ENCODE peak calls at places on chromosome 17, in four cellular contexts. K is pancreas, A is A549, L is gastroesophageal sphincter. O is an unnamed sample.

GRCh38 chr17:61007980-61008379 is 330.3 kb downstream of the BCAS3 start:
- ATAC-seq in K (no peak), A (no peak), L (no peak), O (no peak)

GRCh38 chr17:27429666-27430382 is 26.4 kb upstream of the KSR1 start:
- ATAC-seq in K (no peak), A (no peak), L (no peak), O (no peak)

GRCh38 chr17:37598145-37598544 is 11.1 kb downstream of the SYNRG start:
- ATAC-seq in K (no peak), A (no peak), L (no peak), O (no peak)

GRCh38 chr17:2419526-2419925 is 18.7 kb upstream of the MNT start:
- ATAC-seq in K (no peak), A (no peak), L (no peak), O (no peak)

GRCh38 chr17:35930211-35931065 is at the start of gene RDM1:
- ATAC-seq in K (peak), A (peak), L (no peak), O (peak)

GRCh38 chr17:3976675-3977171 is 12.5 kb upstream of the ATP2A3 start:
- ATAC-seq in K (peak), A (no peak), L (peak), O (no peak)

GRCh38 chr17:15309793-15310192 is 31.6 kb downstream of the TEKT3 start:
- ATAC-seq in K (no peak), A (no peak), L (no peak), O (no peak)

GRCh38 chr17:72294487-72294893 is 173.7 kb downstream of the SOX9 start:
- ATAC-seq in K (no peak), A (no peak), L (no peak), O (no peak)

GRCh38 chr17:55068862-55069771 is 100.6 kb downstream of the STXBP4 start:
- ATAC-seq in K (no peak), A (no peak), L (no peak), O (no peak)

GRCh38 chr17:78697122-78697845 is 84.8 kb downstream of the CYTH1 start:
- ATAC-seq in K (no peak), A (no peak), L (no peak), O (peak)

GRCh38 chr17:9199474-9200196 is 178.3 kb downstream of the NTN1 start:
- ATAC-seq in K (no peak), A (no peak), L (no peak), O (no peak)

GRCh38 chr17:34781571-34782108 is 179.6 kb downstream of the CCT6B start:
- ATAC-seq in K (no peak), A (no peak), L (no peak), O (peak)

GRCh38 chr17:48993305-48993704 is 3.9 kb upstream of the IGF2BP1 start:
- ATAC-seq in K (no peak), A (no peak), L (no peak), O (no peak)

GRCh38 chr17:46982577-46982976 is 3.5 kb upstream of the RPRML start:
- ATAC-seq in K (no peak), A (no peak), L (no peak), O (no peak)

GRCh38 chr17:50190278-50191069 is 11.0 kb downstream of the COL1A1 start:
- ATAC-seq in K (no peak), A (no peak), L (no peak), O (no peak)

GRCh38 chr17:71522383-71522782 is 598.4 kb upstream of the SOX9 start:
- ATAC-seq in K (no peak), A (no peak), L (no peak), O (peak)

GRCh38 chr17:38850374-38850773 is 3.1 kb downstream of the RPL23 start:
- ATAC-seq in K (no peak), A (no peak), L (no peak), O (no peak)

GRCh38 chr17:79156463-79157095 is 82.0 kb downstream of the ENGASE start:
- ATAC-seq in K (no peak), A (peak), L (no peak), O (no peak)

GRCh38 chr17:69725125-69725524 is 310.6 kb downstream of the MAP2K6 start:
- ATAC-seq in K (no peak), A (no peak), L (no peak), O (no peak)

GRCh38 chr17:82489117-82489516 is 30.4 kb upstream of the FOXK2 start:
- ATAC-seq in K (peak), A (no peak), L (peak), O (peak)

GRCh38 chr17:51407576-51407975 is 147.2 kb downstream of the UTP18 start:
- ATAC-seq in K (no peak), A (no peak), L (no peak), O (no peak)

GRCh38 chr17:38538906-38539305 is 66.8 kb downstream of the SRCIN1 start:
- ATAC-seq in K (peak), A (no peak), L (no peak), O (no peak)

GRCh38 chr17:39364236-39365025 is 37.0 kb downstream of the FBXL20 start:
- ATAC-seq in K (peak), A (peak), L (no peak), O (peak)

GRCh38 chr17:74059471-74059870 is 144.0 kb upstream of the RPL38 start:
- ATAC-seq in K (peak), A (no peak), L (no peak), O (no peak)

GRCh38 chr17:66920965-66921364 is 43.5 kb upstream of the CACNG4 start:
- ATAC-seq in K (no peak), A (peak), L (no peak), O (no peak)

GRCh38 chr17:55290721-55291507 is 26.2 kb downstream of the HLF start:
- ATAC-seq in K (no peak), A (no peak), L (no peak), O (no peak)

GRCh38 chr17:8753976-8754440 is 4.3 kb downstream of the SPDYE4 start:
- ATAC-seq in K (peak), A (peak), L (no peak), O (peak)

GRCh38 chr17:11302395-11302932 is 61.5 kb downstream of the SHISA6 start:
- ATAC-seq in K (no peak), A (no peak), L (peak), O (no peak)

GRCh38 chr17:78379134-78379497 is 667 bp downstream of the PGS1 start:
- ATAC-seq in K (no peak), A (peak), L (peak), O (no peak)

GRCh38 chr17:67503184-67503583 is 126.1 kb downstream of the PITPNC1 start:
- ATAC-seq in K (peak), A (no peak), L (no peak), O (peak)

GRCh38 chr17:65975878-65976277 is 216.1 kb downstream of the CEP112 start:
- ATAC-seq in K (no peak), A (no peak), L (no peak), O (no peak)

GRCh38 chr17:31251075-31251474 is 46.0 kb downstream of the OMG start:
- ATAC-seq in K (no peak), A (no peak), L (no peak), O (no peak)

GRCh38 chr17:57607553-57608120 is 137.5 kb downstream of the CCDC182 start:
- ATAC-seq in K (no peak), A (no peak), L (no peak), O (no peak)

O was measured in SK-N-SH treated with all-trans-retinoic acid at 6 μM for 48 hours.